ENCODE peak calls at places on chromosomes 3 and 15, in four cellular contexts. E is PC-3, I is neural progenitor cell, Z is HCT116. U is an unnamed sample.

GRCh38 chr15:101020451-101020850 is 101.3 kb downstream of the LRRK1 start:
- DNase-seq in I (no peak), E (no peak), Z (no peak), U (no peak)

GRCh38 chr3:54123538-54124196 is 1.3 kb downstream of the CACNA2D3 start:
- DNase-seq in E (no peak), Z (no peak), I (peak), U (peak)

GRCh38 chr3:112699436-112699978 is 58.6 kb upstream of the CCDC80 start:
- DNase-seq in E (peak), Z (peak), I (no peak), U (peak)

GRCh38 chr3:134211797-134212196 is 38.9 kb downstream of the RYK start:
- DNase-seq in Z (peak), E (peak), I (peak), U (peak)

GRCh38 chr15:40367038-40367672 is 9.1 kb downstream of the DISP2 start:
- DNase-seq in E (no peak), I (no peak), Z (no peak), U (no peak)

GRCh38 chr3:139434764-139435291 is 41.5 kb downstream of the RBP2 start:
- DNase-seq in Z (no peak), I (no peak), E (peak), U (no peak)

GRCh38 chr3:10309736-10310135 is 11.2 kb downstream of the SEC13 start:
- DNase-seq in E (no peak), Z (no peak), I (no peak), U (no peak)

GRCh38 chr3:46359748-46360509 is 6.0 kb downstream of the CCR2 start:
- DNase-seq in I (peak), Z (no peak), E (peak), U (peak)

GRCh38 chr3:107969994-107970896 is 120.6 kb downstream of the CD47 start:
- DNase-seq in E (peak), I (no peak), Z (no peak), U (peak)

GRCh38 chr15:89090791-89091666 is 2.8 kb downstream of the ABHD2 start:
- DNase-seq in Z (no peak), I (no peak), E (peak), U (peak)

GRCh38 chr3:143329567-143330164 is 210.1 kb downstream of the CHST2 start:
- DNase-seq in E (no peak), Z (no peak), I (no peak), U (peak)

GRCh38 chr3:69178838-69179739 is 56.7 kb upstream of the LMOD3 start:
- DNase-seq in E (peak), I (no peak), Z (no peak), U (peak)

GRCh38 chr3:33131328-33132018 is 17.7 kb downstream of the CRTAP start:
- DNase-seq in E (peak), Z (peak), I (peak), U (peak)

GRCh38 chr3:48694610-48695051 is 8.9 kb upstream of the NCKIPSD start:
- DNase-seq in E (peak), I (no peak), Z (peak), U (peak)

GRCh38 chr3:86815880-86816279 is 175.1 kb downstream of the VGLL3 start:
- DNase-seq in Z (no peak), E (no peak), I (no peak), U (no peak)

GRCh38 chr15:73034213-73034612 is 18.1 kb upstream of the NEO1 start:
- DNase-seq in Z (no peak), E (no peak), I (no peak), U (no peak)

GRCh38 chr3:69787436-69788168 is 48.3 kb downstream of the MITF start:
- DNase-seq in I (no peak), Z (no peak), E (peak), U (peak)

GRCh38 chr3:170046269-170047132 is 8.7 kb downstream of the GPR160 start:
- DNase-seq in I (no peak), Z (no peak), E (peak), U (no peak)

GRCh38 chr15:44545934-44546802 is 9.2 kb downstream of the EIF3J start:
- DNase-seq in Z (no peak), I (no peak), E (peak), U (peak)

GRCh38 chr3:52318186-52318793 is 2.2 kb downstream of the DNAH1 start:
- DNase-seq in Z (no peak), E (no peak), I (no peak), U (no peak)

GRCh38 chr3:133881987-133882825 is 13.5 kb downstream of the RAB6B start:
- DNase-seq in E (peak), I (no peak), Z (no peak), U (no peak)

GRCh38 chr3:98561727-98562521 is 30.1 kb downstream of the GPR15 start:
- DNase-seq in Z (no peak), E (peak), I (no peak), U (peak)

GRCh38 chr3:132135628-132136333 is 101.0 kb upstream of the CPNE4 start:
- DNase-seq in Z (peak), E (peak), I (peak), U (peak)

GRCh38 chr15:66701422-66702034 is 508 bp upstream of the SMAD6 start:
- DNase-seq in E (no peak), Z (peak), I (peak), U (peak)

GRCh38 chr3:45409921-45410320 is 21.5 kb downstream of the LARS2 start:
- DNase-seq in E (no peak), I (no peak), Z (no peak), U (peak)

GRCh38 chr15:34847598-34847997 is 52.2 kb upstream of the ACTC1 start:
- DNase-seq in Z (no peak), E (no peak), I (no peak), U (no peak)

GRCh38 chr15:26702381-26702780 is 70.5 kb downstream of the GABRB3 start:
- DNase-seq in E (no peak), Z (no peak), I (no peak), U (no peak)

GRCh38 chr15:81327526-81327925 is 3.6 kb upstream of the STARD5 start:
- DNase-seq in E (no peak), I (no peak), Z (no peak), U (peak)

GRCh38 chr3:51683566-51683965 is 12.5 kb downstream of the TEX264 start:
- DNase-seq in E (no peak), I (no peak), Z (no peak), U (no peak)

GRCh38 chr3:193910886-193911738 is 224.8 kb upstream of the HES1 start:
- DNase-seq in E (peak), Z (no peak), I (no peak), U (no peak)

DNA sequence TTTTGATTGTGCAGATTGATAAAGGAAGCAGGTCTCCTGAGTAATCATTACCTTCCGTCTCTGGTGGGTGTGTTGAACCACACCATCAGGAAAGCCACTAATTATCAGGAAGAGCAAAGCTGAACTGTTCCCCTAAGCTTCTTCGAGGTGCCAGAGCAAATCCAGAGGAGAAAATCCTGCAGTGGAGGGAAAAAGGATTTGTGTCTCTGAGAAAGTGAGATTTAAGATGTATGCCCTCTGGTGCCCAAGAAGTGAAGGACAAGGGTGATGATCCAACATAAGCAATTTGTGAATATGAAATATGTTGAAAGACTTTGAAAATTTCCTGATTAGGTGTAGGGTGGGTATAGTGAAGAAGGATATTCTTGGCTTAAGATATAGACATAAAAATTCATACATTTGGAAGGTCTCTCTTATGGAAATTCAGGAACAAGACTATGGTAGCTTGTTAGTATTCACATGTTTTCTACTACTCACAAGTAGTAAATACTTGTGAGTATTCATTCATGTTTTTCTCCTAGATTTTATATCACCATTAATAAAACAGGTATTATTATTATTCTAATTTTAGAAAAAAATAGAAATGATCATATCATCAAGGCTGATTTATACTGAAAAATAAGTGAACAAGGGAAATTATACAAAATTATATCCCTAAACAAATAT is 34.8 kb downstream of the COMMD2 start:
- DNase-seq in E (peak), Z (peak), I (peak), U (peak)
- H3K9ac ChIP-seq in E (peak), Z (no peak), I (no peak), U (no peak)

GRCh38 chr15:90583471-90584252 is 53.9 kb downstream of the CRTC3 start:
- DNase-seq in E (no peak), Z (no peak), I (peak), U (no peak)

GRCh38 chr15:90580541-90580940 is 50.8 kb downstream of the CRTC3 start:
- DNase-seq in Z (no peak), E (no peak), I (no peak), U (no peak)

GRCh38 chr15:90580946-90581345 is 51.2 kb downstream of the CRTC3 start:
- DNase-seq in Z (no peak), I (no peak), E (no peak), U (no peak)

GRCh38 chr15:90582553-90582952 is 52.8 kb downstream of the CRTC3 start:
- DNase-seq in E (no peak), I (no peak), Z (no peak), U (no peak)

GRCh38 chr15:90581771-90582471 is 52.2 kb downstream of the CRTC3 start:
- DNase-seq in I (no peak), E (no peak), Z (no peak), U (no peak)
- H3K4me2 ChIP-seq in I (no peak), E (no peak), Z (no peak), U (no peak)

GRCh38 chr3:155870133-155870944 is at the start of gene GMPS:
- DNase-seq in Z (peak), E (peak), I (peak), U (peak)
- TF ChIP-seq CTCF in Z (peak), E (peak), I (peak), U (no peak)

GRCh38 chr3:14507757-14508504 is 32.2 kb downstream of the GRIP2 start:
- DNase-seq in E (no peak), I (no peak), Z (no peak), U (no peak)
- H3K9ac ChIP-seq in E (no peak), I (no peak), Z (no peak), U (no peak)

U was measured in astrocyte.